ENCODE peak calls at places on chromosomes 1 and 21, in ten cellular contexts. G is body of pancreas; R is sigmoid colon; Y is AG09309; L is neural crest cell; Q is CD8-positive, alpha-beta T cell; X is lower lobe of right lung; B is progenitor cell of endocrine pancreas; O is AG09319; C is hepatocyte. S is an unnamed sample.

GRCh38 chr1:8482844-8483436 is 165.0 kb downstream of the SLC45A1 start:
- DNase-seq in G (no peak), Q (no peak), X (no peak), O (no peak), Y (no peak), B (no peak), C (no peak), R (no peak), L (no peak), S (no peak)

GRCh38 chr1:85339089-85339488 is 62.7 kb upstream of the BCL10 start:
- DNase-seq in L (no peak), R (no peak), G (no peak), X (no peak), Q (no peak), Y (no peak), O (no peak), C (no peak), B (no peak), S (no peak)

GRCh38 chr21:25385912-25386474 is 221.3 kb downstream of the MRPL39 start:
- DNase-seq in G (peak; percentile 84), L (no peak), B (peak; percentile 23), C (peak; percentile 86), Y (peak; percentile 31), Q (no peak), X (no peak), R (no peak), O (peak; percentile 37), S (no peak)

GRCh38 chr1:202192770-202193613 is 607 bp upstream of the LGR6 start:
- DNase-seq in Q (peak; percentile 36), O (no peak), X (peak; percentile 74), G (peak; percentile 67), Y (no peak), R (peak; percentile 77), B (peak; percentile 69), L (peak; percentile 80), C (peak; percentile 78), S (peak; percentile 86)

GRCh38 chr1:112946683-112947082 is 9.3 kb downstream of the SLC16A1 start:
- DNase-seq in X (no peak), L (no peak), B (no peak), O (no peak), C (no peak), R (no peak), Y (no peak), Q (no peak), G (no peak), S (no peak)

GRCh38 chr1:218254296-218254918 is 30.7 kb upstream of the RRP15 start:
- DNase-seq in O (no peak), B (no peak), Q (no peak), Y (no peak), X (no peak), L (no peak), G (no peak), R (no peak), C (no peak), S (no peak)

GRCh38 chr21:27213328-27213727 is 246.4 kb upstream of the ADAMTS5 start:
- DNase-seq in B (no peak), G (no peak), C (no peak), L (no peak), Q (no peak), Y (no peak), X (no peak), O (no peak), R (no peak), S (no peak)

GRCh38 chr1:65924471-65924870 is 131.8 kb downstream of the PDE4B start:
- DNase-seq in R (no peak), C (peak; percentile 45), B (no peak), Q (no peak), X (no peak), Y (peak; percentile 69), O (no peak), L (no peak), G (no peak), S (no peak)

GRCh38 chr21:45839274-45839673 is 142.3 kb upstream of the COL6A1 start:
- DNase-seq in B (no peak), R (no peak), L (no peak), O (no peak), Y (no peak), G (no peak), X (no peak), C (no peak), Q (no peak), S (no peak)

GRCh38 chr1:113390871-113391642 is 742 bp downstream of the MAGI3 start:
- DNase-seq in Y (no peak), G (peak; percentile 76), Q (peak; percentile 30), R (peak; percentile 80), C (peak; percentile 65), O (no peak), L (peak; percentile 20), X (peak; percentile 74), B (peak; percentile 36), S (peak; percentile 55)

GRCh38 chr1:57959727-57960300 is 536.0 kb upstream of the DAB1 start:
- DNase-seq in X (no peak), G (no peak), Q (no peak), C (no peak), B (no peak), Y (no peak), R (no peak), O (no peak), L (no peak), S (no peak)

GRCh38 chr1:185314416-185314815 is 2.6 kb downstream of the IVNS1ABP start:
- DNase-seq in O (no peak), L (no peak), Q (no peak), G (no peak), X (no peak), R (no peak), Y (no peak), C (peak; percentile 20), B (no peak), S (no peak)

GRCh38 chr1:164475834-164476233 is 83.2 kb upstream of the PBX1 start:
- DNase-seq in O (no peak), Q (no peak), Y (no peak), X (no peak), G (no peak), C (no peak), B (no peak), R (no peak), L (no peak), S (no peak)

GRCh38 chr1:167631987-167632680 is 2.1 kb downstream of the RCSD1 start:
- DNase-seq in R (no peak), B (no peak), C (no peak), Y (no peak), G (no peak), Q (peak; percentile 34), O (no peak), L (no peak), X (no peak), S (no peak)

GRCh38 chr1:6239950-6240768 is 3.8 kb upstream of the HES3 start:
- DNase-seq in L (no peak), X (no peak), G (no peak), Y (peak; percentile 45), B (no peak), Q (no peak), R (no peak), C (peak; percentile 40), O (no peak), S (no peak)

GRCh38 chr1:33022650-33023200 is 14.0 kb downstream of the AK2 start:
- DNase-seq in B (no peak), X (no peak), R (no peak), L (no peak), O (no peak), Y (no peak), G (no peak), C (peak; percentile 56), Q (no peak), S (no peak)
- TF ChIP-seq CTCF in B (no peak), X (no peak), R (no peak), L (no peak), O (no peak), Y (no peak), G (no peak), C (no peak), Q (no peak), S (no peak)

GRCh38 chr1:180183426-180183825 is 28.8 kb downstream of the QSOX1 start:
- DNase-seq in X (no peak), Q (no peak), B (no peak), O (no peak), R (peak; percentile 40), Y (no peak), G (no peak), L (no peak), C (no peak), S (no peak)

GRCh38 chr1:180181996-180182675 is 27.5 kb downstream of the QSOX1 start:
- DNase-seq in C (no peak), X (no peak), G (no peak), L (no peak), Q (no peak), Y (no peak), R (peak; percentile 57), O (no peak), B (no peak), S (peak; percentile 14)

GRCh38 chr1:180182721-180183311 is 28.1 kb downstream of the QSOX1 start:
- DNase-seq in O (no peak), Q (no peak), B (no peak), R (peak; percentile 55), C (no peak), L (no peak), X (no peak), G (peak; percentile 2), Y (no peak), S (peak; percentile 13)

GRCh38 chr1:180179162-180179957 is 24.7 kb downstream of the QSOX1 start:
- DNase-seq in X (peak; percentile 10), C (no peak), Q (no peak), R (peak; percentile 50), G (no peak), L (no peak), Y (no peak), O (no peak), B (no peak), S (peak; percentile 17)

DNA sequence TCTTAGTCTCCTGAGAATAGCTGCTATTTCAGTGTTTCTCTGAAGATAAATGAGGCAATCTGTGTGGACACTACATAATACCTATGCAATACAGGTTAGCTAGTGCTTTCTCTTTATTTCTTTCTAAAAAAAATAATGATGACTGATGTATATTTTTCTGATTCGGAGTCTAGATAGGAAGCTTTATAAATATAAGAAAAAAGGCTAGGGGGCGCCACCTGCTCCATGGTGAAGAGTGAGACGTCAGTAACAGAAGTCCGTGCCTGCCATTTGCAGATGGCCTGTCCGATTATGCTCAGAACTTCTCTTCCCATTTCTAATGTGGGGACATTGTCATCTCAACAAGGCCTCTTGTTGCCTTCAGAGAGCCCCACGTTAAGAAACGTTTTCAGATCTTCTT is 26.4 kb downstream of the QSOX1 start:
- DNase-seq in B (no peak), L (peak; percentile 49), C (peak; percentile 39), X (peak; percentile 44), Q (no peak), G (peak; percentile 21), O (no peak), Y (no peak), R (peak; percentile 59), S (peak; percentile 43)
- TF ChIP-seq CTCF in B (peak; percentile 53), L (peak; percentile 61), C (peak; percentile 38), X (peak; percentile 32), Q (peak; percentile 22), G (peak; percentile 13), O (peak; percentile 28), Y (peak; percentile 35), R (no peak), S (peak; percentile 67)

GRCh38 chr1:31198150-31198549 is 41.5 kb downstream of the NKAIN1 start:
- DNase-seq in G (no peak), L (no peak), Y (no peak), X (no peak), O (no peak), Q (no peak), R (no peak), C (no peak), B (no peak), S (no peak)
- TF ChIP-seq CTCF in G (no peak), L (no peak), Y (no peak), X (no peak), O (no peak), Q (no peak), R (no peak), C (no peak), B (no peak), S (no peak)

GRCh38 chr1:33634806-33635205 is 162.4 kb downstream of the ZSCAN20 start:
- DNase-seq in O (no peak), X (no peak), Y (no peak), C (peak; percentile 56), Q (no peak), L (peak; percentile 50), G (peak; percentile 68), R (no peak), B (peak; percentile 31), S (peak; percentile 43)
- TF ChIP-seq CTCF in O (peak; percentile 59), X (peak; percentile 62), Y (peak; percentile 54), C (peak; percentile 54), Q (peak; percentile 35), L (peak; percentile 65), G (peak; percentile 80), R (no peak), B (peak; percentile 70), S (peak; percentile 67)

S was measured in glutamatergic neuron.